ENCODE peak calls at places on chromosomes 12 and 14, in five cellular contexts. N is PC-3, M is esophagus muscularis mucosa, K is prostate gland, U is testis. A is an unnamed sample.

GRCh38 chr12:6092784-6093722 is 31.4 kb downstream of the VWF start:
- DNase-seq in N (peak; percentile 93), M (no peak), K (no peak), U (no peak), A (peak; percentile 84)

GRCh38 chr12:128606970-128607369 is 216.8 kb downstream of the SLC15A4 start:
- DNase-seq in N (no peak), M (no peak), K (no peak), U (no peak), A (no peak)

GRCh38 chr12:108814462-108815211 is 42.7 kb downstream of the SSH1 start:
- DNase-seq in N (no peak), M (no peak), K (peak; percentile 86), U (no peak), A (no peak)

GRCh38 chr12:130633771-130634170 is 82.3 kb downstream of the RIMBP2 start:
- DNase-seq in N (peak; percentile 33), M (no peak), K (peak; percentile 77), U (no peak), A (no peak)

GRCh38 chr12:57616383-57617101 is 5.3 kb downstream of the ARHGEF25 start:
- DNase-seq in N (no peak), M (no peak), K (no peak), U (no peak), A (peak; percentile 55)

GRCh38 chr12:62602445-62603060 is 135.9 kb downstream of the MON2 start:
- DNase-seq in N (peak; percentile 84), M (peak; percentile 98), K (peak; percentile 88), U (peak; percentile 94), A (peak; percentile 91)

GRCh38 chr12:48961331-48961730 is 4.0 kb upstream of the ARF3 start:
- DNase-seq in N (peak; percentile 72), M (no peak), K (no peak), U (no peak), A (no peak)

GRCh38 chr12:132229423-132229760 is 85.1 kb downstream of the NOC4L start:
- DNase-seq in N (no peak), M (no peak), K (no peak), U (no peak), A (no peak)

GRCh38 chr14:25150401-25150800 is 100.5 kb upstream of the STXBP6 start:
- DNase-seq in N (no peak), M (no peak), K (no peak), U (no peak), A (no peak)

GRCh38 chr14:25150934-25151790 is 101.2 kb upstream of the STXBP6 start:
- DNase-seq in N (peak; percentile 52), M (no peak), K (no peak), U (no peak), A (peak; percentile 73)
- TF ChIP-seq CTCF in N (peak; percentile 74), M (peak; percentile 84), K (peak; percentile 83), U (peak; percentile 78), A (peak; percentile 76)

DNA sequence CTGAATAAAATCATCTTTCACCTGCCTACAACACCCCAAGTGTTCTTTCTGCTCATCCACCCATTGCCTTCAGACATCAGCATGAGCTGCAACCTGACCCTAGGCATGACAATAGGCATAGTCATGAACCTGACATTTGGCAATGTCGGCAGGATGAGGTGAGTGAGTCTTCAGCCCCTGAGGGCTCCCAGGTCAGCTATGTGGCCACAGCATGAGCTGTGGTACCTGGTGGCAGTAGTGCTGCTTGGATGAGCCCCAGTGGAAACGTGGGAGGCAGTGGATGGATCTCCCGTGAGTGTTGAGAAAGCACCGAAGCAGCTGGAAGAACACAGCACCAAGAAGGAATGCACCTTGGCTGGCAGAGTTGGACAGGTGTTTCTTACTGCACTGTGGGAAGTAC is 334.8 kb upstream of the FAR2 start:
- DNase-seq in N (peak; percentile 100), M (no peak), K (no peak), U (no peak), A (no peak)
- H3K4me1 ChIP-seq in N (peaks cover 12% of the 10 kb centered on the region), M (no peaks in the 10 kb centered on the region), K (no peaks in the 10 kb centered on the region), U (no peaks in the 10 kb centered on the region), A (no peaks in the 10 kb centered on the region)

GRCh38 chr14:70585221-70585620 is 15.2 kb downstream of the MED6 start:
- DNase-seq in N (peak; percentile 11), M (no peak), K (no peak), U (no peak), A (peak; percentile 1)
- TF ChIP-seq CTCF in N (no peak), M (no peak), K (no peak), U (no peak), A (no peak)

GRCh38 chr12:124565656-124566180 is 1.7 kb downstream of the NCOR2 start:
- DNase-seq in N (peak; percentile 4), M (no peak), K (no peak), U (no peak), A (no peak)
- H3K4me1 ChIP-seq in N (peaks cover 8% of the 10 kb centered on the region), M (peaks cover 80% of the 10 kb centered on the region), K (peaks cover 16% of the 10 kb centered on the region), U (peaks cover 63% of the 10 kb centered on the region), A (peaks cover 48% of the 10 kb centered on the region)